ENCODE peak calls at places on chromosome 13, in nine cellular contexts. One of them, this sample, is unnamed.
A peak's percentile ranks its signal among the peaks of the same experiment; 100 is the strongest.

GRCh38 chr13:88896466-88896865 is 1225.3 kb downstream of the SLITRK5 start:
- DNase-seq in esophagus squamous epithelium: no peak
- DNase-seq in A549: no peak
- DNase-seq in Peyer's patch: no peak
- DNase-seq in left lung: peak; percentile 57
- DNase-seq in left ventricle myocardium inferior: no peak
- DNase-seq in AG04450: no peak
- DNase-seq in transverse colon: no peak
- DNase-seq in breast epithelium: no peak
- DNase-seq in this sample: no peak

GRCh38 chr13:104024416-104025170 is 958.4 kb upstream of the SLC10A2 start:
- DNase-seq in AG04450: no peak
- DNase-seq in transverse colon: no peak
- DNase-seq in left ventricle myocardium inferior: no peak
- DNase-seq in breast epithelium: no peak
- DNase-seq in A549: no peak
- DNase-seq in esophagus squamous epithelium: no peak
- DNase-seq in left lung: no peak
- DNase-seq in Peyer's patch: no peak
- DNase-seq in this sample: no peak

GRCh38 chr13:46010148-46010547 is 42.4 kb downstream of the ZC3H13 start:
- DNase-seq in AG04450: no peak
- DNase-seq in esophagus squamous epithelium: no peak
- DNase-seq in left ventricle myocardium inferior: no peak
- DNase-seq in transverse colon: no peak
- DNase-seq in left lung: no peak
- DNase-seq in A549: peak; percentile 9
- DNase-seq in Peyer's patch: no peak
- DNase-seq in breast epithelium: no peak
- DNase-seq in this sample: no peak

GRCh38 chr13:107901230-107901629 is 314.1 kb downstream of the LIG4 start:
- DNase-seq in left lung: no peak
- DNase-seq in left ventricle myocardium inferior: no peak
- DNase-seq in AG04450: no peak
- DNase-seq in transverse colon: no peak
- DNase-seq in breast epithelium: no peak
- DNase-seq in esophagus squamous epithelium: no peak
- DNase-seq in A549: no peak
- DNase-seq in Peyer's patch: no peak
- DNase-seq in this sample: no peak

GRCh38 chr13:64423467-64423866 is 2806.7 kb downstream of the PCDH9 start:
- DNase-seq in Peyer's patch: no peak
- DNase-seq in breast epithelium: no peak
- DNase-seq in A549: no peak
- DNase-seq in esophagus squamous epithelium: no peak
- DNase-seq in left lung: no peak
- DNase-seq in transverse colon: no peak
- DNase-seq in left ventricle myocardium inferior: no peak
- DNase-seq in AG04450: no peak
- DNase-seq in this sample: no peak

GRCh38 chr13:26538363-26539317 is 18.8 kb upstream of the WASF3 start:
- DNase-seq in A549: no peak
- DNase-seq in breast epithelium: no peak
- DNase-seq in left lung: no peak
- DNase-seq in esophagus squamous epithelium: no peak
- DNase-seq in transverse colon: no peak
- DNase-seq in left ventricle myocardium inferior: no peak
- DNase-seq in Peyer's patch: no peak
- DNase-seq in AG04450: no peak
- DNase-seq in this sample: no peak

GRCh38 chr13:28138012-28138755 is at the start of gene PAN3:
- DNase-seq in A549: peak; percentile 85
- DNase-seq in left ventricle myocardium inferior: peak; percentile 94
- DNase-seq in left lung: peak; percentile 99
- DNase-seq in esophagus squamous epithelium: peak; percentile 69
- DNase-seq in breast epithelium: peak; percentile 91
- DNase-seq in Peyer's patch: peak; percentile 88
- DNase-seq in AG04450: peak; percentile 74
- DNase-seq in transverse colon: peak; percentile 94
- DNase-seq in this sample: peak; percentile 89

GRCh38 chr13:91242652-91243051 is 104.8 kb upstream of the MIR17HG start:
- DNase-seq in Peyer's patch: no peak
- DNase-seq in esophagus squamous epithelium: no peak
- DNase-seq in A549: no peak
- DNase-seq in transverse colon: no peak
- DNase-seq in left ventricle myocardium inferior: no peak
- DNase-seq in left lung: no peak
- DNase-seq in AG04450: no peak
- DNase-seq in breast epithelium: no peak
- DNase-seq in this sample: no peak

GRCh38 chr13:66543780-66544179 is 686.4 kb downstream of the PCDH9 start:
- DNase-seq in Peyer's patch: no peak
- DNase-seq in A549: peak; percentile 22
- DNase-seq in AG04450: no peak
- DNase-seq in esophagus squamous epithelium: no peak
- DNase-seq in transverse colon: no peak
- DNase-seq in left lung: no peak
- DNase-seq in breast epithelium: no peak
- DNase-seq in left ventricle myocardium inferior: no peak
- DNase-seq in this sample: no peak

GRCh38 chr13:112729408-112729807 is 39.6 kb downstream of the ATP11A start:
- DNase-seq in left lung: no peak
- DNase-seq in transverse colon: no peak
- DNase-seq in breast epithelium: no peak
- DNase-seq in esophagus squamous epithelium: no peak
- DNase-seq in A549: no peak
- DNase-seq in Peyer's patch: no peak
- DNase-seq in AG04450: no peak
- DNase-seq in left ventricle myocardium inferior: peak; percentile 74
- DNase-seq in this sample: no peak

GRCh38 chr13:111636804-111637203 is 316.4 kb downstream of the TEX29 start:
- DNase-seq in AG04450: no peak
- DNase-seq in left ventricle myocardium inferior: no peak
- DNase-seq in Peyer's patch: no peak
- DNase-seq in A549: no peak
- DNase-seq in breast epithelium: no peak
- DNase-seq in transverse colon: no peak
- DNase-seq in esophagus squamous epithelium: no peak
- DNase-seq in left lung: no peak
- DNase-seq in this sample: no peak

GRCh38 chr13:101116826-101117225 is 299.5 kb downstream of the NALCN start:
- DNase-seq in transverse colon: no peak
- DNase-seq in left lung: no peak
- DNase-seq in Peyer's patch: no peak
- DNase-seq in A549: no peak
- DNase-seq in left ventricle myocardium inferior: no peak
- DNase-seq in AG04450: no peak
- DNase-seq in esophagus squamous epithelium: no peak
- DNase-seq in breast epithelium: no peak
- DNase-seq in this sample: no peak

GRCh38 chr13:26446751-26447150 is 110.7 kb upstream of the WASF3 start:
- DNase-seq in AG04450: no peak
- DNase-seq in left lung: no peak
- DNase-seq in A549: no peak
- DNase-seq in breast epithelium: no peak
- DNase-seq in Peyer's patch: no peak
- DNase-seq in transverse colon: no peak
- DNase-seq in left ventricle myocardium inferior: no peak
- DNase-seq in esophagus squamous epithelium: no peak
- DNase-seq in this sample: no peak

GRCh38 chr13:33642374-33643065 is 175.4 kb upstream of the RFC3 start:
- DNase-seq in Peyer's patch: no peak
- DNase-seq in AG04450: peak; percentile 88
- DNase-seq in esophagus squamous epithelium: no peak
- DNase-seq in left ventricle myocardium inferior: peak; percentile 39
- DNase-seq in breast epithelium: no peak
- DNase-seq in left lung: no peak
- DNase-seq in A549: peak; percentile 87
- DNase-seq in transverse colon: peak; percentile 43
- DNase-seq in this sample: no peak

DNA sequence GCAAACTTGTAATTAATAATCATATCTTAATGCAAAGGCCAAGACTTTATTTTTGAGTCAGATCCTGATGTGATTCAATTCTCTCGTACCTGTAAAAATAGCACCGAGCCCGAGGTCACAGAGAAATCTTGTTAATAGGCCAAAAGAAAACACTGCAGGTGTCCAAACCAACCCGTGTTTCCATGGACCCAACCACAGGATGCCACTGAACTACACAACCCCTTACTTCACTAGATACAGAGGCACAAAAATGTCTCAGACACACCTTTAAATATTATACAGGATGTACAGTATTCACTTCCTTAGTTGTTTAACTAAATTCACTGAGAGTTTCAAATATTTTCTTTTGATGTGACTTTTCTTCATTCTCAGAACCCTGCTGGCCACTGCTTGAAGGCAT is 530.9 kb downstream of the MYO16 start:
- DNase-seq in AG04450: no peak
- DNase-seq in Peyer's patch: no peak
- DNase-seq in left ventricle myocardium inferior: no peak
- DNase-seq in transverse colon: no peak
- DNase-seq in esophagus squamous epithelium: no peak
- DNase-seq in left lung: no peak
- DNase-seq in breast epithelium: no peak
- DNase-seq in A549: no peak
- DNase-seq in this sample: no peak
- H3K27ac ChIP-seq in AG04450: no peak overlapping the region
- H3K27ac ChIP-seq in Peyer's patch: no peak overlapping the region
- H3K27ac ChIP-seq in left ventricle myocardium inferior: no peak overlapping the region
- H3K27ac ChIP-seq in transverse colon: no peak overlapping the region
- H3K27ac ChIP-seq in esophagus squamous epithelium: peak overlapping the region; percentile 37
- H3K27ac ChIP-seq in left lung: no peak overlapping the region
- H3K27ac ChIP-seq in breast epithelium: no peak overlapping the region
- H3K27ac ChIP-seq in A549: peak overlapping the region; percentile 18
- H3K27ac ChIP-seq in this sample: no peak overlapping the region

GRCh38 chr13:48072304-48072703 is 22.6 kb downstream of the MED4 start:
- DNase-seq in transverse colon: no peak
- DNase-seq in Peyer's patch: no peak
- DNase-seq in esophagus squamous epithelium: no peak
- DNase-seq in AG04450: no peak
- DNase-seq in A549: no peak
- DNase-seq in left ventricle myocardium inferior: no peak
- DNase-seq in breast epithelium: no peak
- DNase-seq in left lung: no peak
- DNase-seq in this sample: no peak

GRCh38 chr13:48068036-48068435 is 26.9 kb downstream of the MED4 start:
- DNase-seq in A549: no peak
- DNase-seq in left ventricle myocardium inferior: no peak
- DNase-seq in transverse colon: no peak
- DNase-seq in esophagus squamous epithelium: no peak
- DNase-seq in left lung: no peak
- DNase-seq in Peyer's patch: no peak
- DNase-seq in breast epithelium: no peak
- DNase-seq in AG04450: no peak
- DNase-seq in this sample: no peak

GRCh38 chr13:48070942-48071341 is 24.0 kb downstream of the MED4 start:
- DNase-seq in Peyer's patch: no peak
- DNase-seq in left ventricle myocardium inferior: no peak
- DNase-seq in transverse colon: no peak
- DNase-seq in esophagus squamous epithelium: no peak
- DNase-seq in left lung: no peak
- DNase-seq in AG04450: no peak
- DNase-seq in breast epithelium: no peak
- DNase-seq in A549: no peak
- DNase-seq in this sample: no peak

GRCh38 chr13:48068952-48069351 is 26.0 kb downstream of the MED4 start:
- DNase-seq in esophagus squamous epithelium: no peak
- DNase-seq in left ventricle myocardium inferior: no peak
- DNase-seq in breast epithelium: no peak
- DNase-seq in A549: no peak
- DNase-seq in transverse colon: no peak
- DNase-seq in left lung: no peak
- DNase-seq in AG04450: no peak
- DNase-seq in Peyer's patch: no peak
- DNase-seq in this sample: no peak

DNA sequence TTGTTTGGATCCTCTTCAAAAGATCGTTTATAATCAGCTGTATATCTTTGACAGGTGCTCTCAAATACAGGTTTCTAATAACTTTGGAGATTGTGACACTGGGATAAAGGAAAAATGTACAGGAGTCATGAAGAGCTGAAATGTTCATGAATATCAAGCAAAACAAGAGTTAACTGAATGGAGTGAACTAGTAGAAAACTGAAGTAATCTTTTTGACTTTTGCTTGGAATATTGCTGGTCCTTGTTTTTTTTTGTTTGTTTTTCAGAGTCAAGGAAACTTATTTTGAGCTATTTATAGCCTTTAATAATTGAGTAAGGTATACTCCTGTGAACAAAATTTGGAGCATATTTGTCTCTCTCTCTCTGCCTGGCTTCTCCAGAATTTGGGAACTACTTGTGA is 25.3 kb downstream of the MED4 start:
- DNase-seq in left lung: no peak
- DNase-seq in A549: no peak
- DNase-seq in Peyer's patch: no peak
- DNase-seq in AG04450: no peak
- DNase-seq in left ventricle myocardium inferior: no peak
- DNase-seq in breast epithelium: no peak
- DNase-seq in transverse colon: no peak
- DNase-seq in esophagus squamous epithelium: no peak
- DNase-seq in this sample: no peak
- H3K9me3 ChIP-seq in left lung: no peaks in the 10 kb centered on the region
- H3K9me3 ChIP-seq in A549: peaks cover 11% of the 10 kb centered on the region
- H3K9me3 ChIP-seq in Peyer's patch: peaks cover 24% of the 10 kb centered on the region
- H3K9me3 ChIP-seq in AG04450: peaks cover 40% of the 10 kb centered on the region
- H3K9me3 ChIP-seq in left ventricle myocardium inferior: peaks cover 55% of the 10 kb centered on the region
- H3K9me3 ChIP-seq in breast epithelium: peaks cover 32% of the 10 kb centered on the region
- H3K9me3 ChIP-seq in transverse colon: peaks cover 33% of the 10 kb centered on the region
- H3K9me3 ChIP-seq in esophagus squamous epithelium: no peaks in the 10 kb centered on the region
- H3K9me3 ChIP-seq in this sample: peaks cover 35% of the 10 kb centered on the region

GRCh38 chr13:77002590-77003190 is 10.8 kb downstream of the CLN5 start:
- DNase-seq in AG04450: no peak
- DNase-seq in left lung: no peak
- DNase-seq in A549: peak; percentile 22
- DNase-seq in breast epithelium: no peak
- DNase-seq in esophagus squamous epithelium: no peak
- DNase-seq in left ventricle myocardium inferior: no peak
- DNase-seq in transverse colon: no peak
- DNase-seq in Peyer's patch: no peak
- DNase-seq in this sample: no peak
- TF ChIP-seq CTCF in AG04450: peak; percentile 83
- TF ChIP-seq CTCF in left lung: no peak
- TF ChIP-seq CTCF in A549: peak; percentile 53
- TF ChIP-seq CTCF in breast epithelium: peak; percentile 52
- TF ChIP-seq CTCF in esophagus squamous epithelium: peak; percentile 45
- TF ChIP-seq CTCF in left ventricle myocardium inferior: peak; percentile 71
- TF ChIP-seq CTCF in transverse colon: peak; percentile 43
- TF ChIP-seq CTCF in Peyer's patch: peak; percentile 61
- TF ChIP-seq CTCF in this sample: peak; percentile 61

DNA sequence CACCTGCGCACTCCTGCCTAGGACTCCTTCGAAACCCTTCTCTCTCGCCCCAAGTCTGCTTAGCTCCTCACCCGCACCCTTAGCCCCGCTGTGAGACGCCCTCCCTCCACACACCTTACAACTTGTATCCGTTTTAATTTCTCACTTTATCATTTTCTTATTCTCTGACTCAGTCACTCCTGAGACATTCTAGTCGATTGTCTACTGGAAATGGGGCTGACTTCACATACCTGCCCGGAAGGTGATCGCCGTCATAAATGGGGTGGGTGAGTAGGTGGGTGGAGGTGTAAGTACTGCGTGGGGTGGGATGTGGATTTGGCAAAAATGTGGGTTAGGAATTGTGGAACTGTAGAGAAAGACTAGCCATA is 714 bp downstream of the NDFIP2 start:
- DNase-seq in AG04450: no peak
- DNase-seq in A549: no peak
- DNase-seq in transverse colon: peak; percentile 44
- DNase-seq in left lung: no peak
- DNase-seq in left ventricle myocardium inferior: no peak
- DNase-seq in breast epithelium: no peak
- DNase-seq in esophagus squamous epithelium: no peak
- DNase-seq in Peyer's patch: peak; percentile 16
- DNase-seq in this sample: no peak
- H3K27ac ChIP-seq in AG04450: peak overlapping the region; percentile 31
- H3K27ac ChIP-seq in A549: peak overlapping the region; percentile 73
- H3K27ac ChIP-seq in transverse colon: peak overlapping the region; percentile 86
- H3K27ac ChIP-seq in left lung: peak overlapping the region; percentile 83
- H3K27ac ChIP-seq in left ventricle myocardium inferior: peak overlapping the region; percentile 89
- H3K27ac ChIP-seq in breast epithelium: peak overlapping the region; percentile 86
- H3K27ac ChIP-seq in esophagus squamous epithelium: peak overlapping the region; percentile 89
- H3K27ac ChIP-seq in Peyer's patch: peak overlapping the region; percentile 92
- H3K27ac ChIP-seq in this sample: no peak overlapping the region

This sample was measured in CD4-positive, alpha-beta T cell.